ENCODE peak calls at places on chromosomes 13 and 19, in four cellular contexts. N is mucosa of descending colon, Q is A549, C is heart right ventricle. Z is an unnamed sample. For H3K9me3, the result is how much of the 10 kb centered on the place peaks cover.

GRCh38 chr19:34145741-34146202 is 26.5 kb upstream of the LSM14A start:
- ATAC-seq in Q (peak), N (peak), C (no peak), Z (no peak)

GRCh38 chr19:55641376-55642152 is 762 bp downstream of the ZNF580 start:
- ATAC-seq in N (peak), Q (peak), C (no peak), Z (peak)

GRCh38 chr19:11577451-11578341 is at the start of gene ACP5:
- ATAC-seq in N (peak), Q (peak), C (peak), Z (no peak)

GRCh38 chr13:23510979-23511735 is 59.1 kb upstream of the TNFRSF19 start:
- ATAC-seq in Q (peak), C (no peak), N (no peak), Z (no peak)

GRCh38 chr19:16062789-16063188 is 13.5 kb upstream of the TPM4 start:
- ATAC-seq in N (peak), C (no peak), Q (no peak), Z (no peak)

GRCh38 chr13:36418022-36418805 is 14.1 kb upstream of the CCNA1 start:
- ATAC-seq in Q (no peak), C (no peak), N (no peak), Z (no peak)

GRCh38 chr19:33748231-33748630 is 48.4 kb upstream of the KCTD15 start:
- ATAC-seq in C (no peak), N (no peak), Q (no peak), Z (no peak)

GRCh38 chr19:55528030-55528801 is 8.7 kb downstream of the SBK2 start:
- ATAC-seq in C (no peak), Q (peak), N (no peak), Z (no peak)

GRCh38 chr13:73985789-73986188 is 148.4 kb downstream of the KLF12 start:
- ATAC-seq in N (no peak), C (no peak), Q (no peak), Z (no peak)

GRCh38 chr13:67136157-67136556 is 94.0 kb downstream of the PCDH9 start:
- ATAC-seq in N (no peak), Q (peak), C (no peak), Z (no peak)

GRCh38 chr19:16070366-16070990 is 5.8 kb upstream of the TPM4 start:
- ATAC-seq in C (peak), N (peak), Q (peak), Z (peak)

GRCh38 chr13:51118809-51119431 is 7.8 kb upstream of the C13orf42 start:
- ATAC-seq in Q (no peak), N (peak), C (no peak), Z (no peak)

GRCh38 chr19:17779281-17779930 is 15.5 kb upstream of the B3GNT3 start:
- ATAC-seq in Q (peak), C (no peak), N (peak), Z (no peak)

DNA sequence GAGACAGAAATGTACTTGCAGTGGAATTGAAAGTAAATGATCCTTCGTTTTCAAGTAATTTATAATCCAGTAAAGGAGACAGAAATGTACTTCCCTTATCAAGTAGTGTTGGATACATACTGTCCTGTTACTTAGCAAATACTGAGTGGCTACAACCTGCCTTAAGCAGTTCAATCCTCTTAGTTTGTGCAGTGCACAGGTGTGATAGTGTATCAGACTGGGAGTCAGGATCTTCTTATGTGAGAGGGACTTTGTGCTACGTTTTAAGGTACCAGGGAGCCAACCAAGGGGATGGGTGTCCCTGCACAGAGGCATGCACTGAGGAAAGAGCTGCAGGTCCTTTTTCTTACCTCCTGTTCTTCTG is 111.1 kb downstream of the DNAJC3 start:
- ATAC-seq in Q (no peak), N (peak), C (no peak), Z (no peak)
- H3K9me3 ChIP-seq in Q (under half), N (under half), C (under half), Z (under half)

GRCh38 chr13:84844473-84844872 is 954.7 kb downstream of the SLITRK6 start:
- ATAC-seq in N (no peak), C (no peak), Q (no peak), Z (no peak)

GRCh38 chr13:84847107-84847506 is 952.1 kb downstream of the SLITRK6 start:
- ATAC-seq in Q (no peak), C (no peak), N (no peak), Z (no peak)

GRCh38 chr13:84843368-84843767 is 955.9 kb downstream of the SLITRK6 start:
- ATAC-seq in Q (no peak), C (no peak), N (no peak), Z (no peak)

GRCh38 chr13:84845875-84846619 is 953.2 kb downstream of the SLITRK6 start:
- ATAC-seq in N (no peak), Q (no peak), C (no peak), Z (no peak)
- H3K9me3 ChIP-seq in N (under half), Q (under half), C (under half), Z (under half)

GRCh38 chr19:27529158-27529557 is 1683.8 kb downstream of the UQCRFS1 start:
- ATAC-seq in Q (no peak), N (no peak), C (no peak), Z (no peak)
- H3K9me3 ChIP-seq in Q (half or more), N (half or more), C (half or more), Z (under half)

GRCh38 chr13:57948884-57949283 is 317.3 kb downstream of the PCDH17 start:
- ATAC-seq in Q (no peak), N (no peak), C (no peak), Z (no peak)

GRCh38 chr13:57946361-57946760 is 314.8 kb downstream of the PCDH17 start:
- ATAC-seq in Q (no peak), C (no peak), N (no peak), Z (no peak)
- H3K9me3 ChIP-seq in Q (under half), C (under half), N (under half), Z (under half)

GRCh38 chr19:27764186-27764804 is 1448.7 kb downstream of the UQCRFS1 start:
- ATAC-seq in Q (no peak), N (no peak), C (no peak), Z (no peak)
- H3K9me3 ChIP-seq in Q (half or more), N (half or more), C (under half), Z (under half)

GRCh38 chr13:80117515-80117914 is 223.4 kb downstream of the SPRY2 start:
- ATAC-seq in C (no peak), Q (no peak), N (no peak), Z (no peak)
- H3K9me3 ChIP-seq in C (under half), Q (under half), N (under half), Z (under half)

Z was measured in gastroesophageal sphincter.